ENCODE peak calls at places on chromosomes 12 and 14, in ten cellular contexts. J is GM03348; D is activated CD4-positive, alpha-beta T cell treated with anti-CD3 and anti-CD28 coated beads, Interleukin-2, amount 10 ng/mL, durations not matched to agents 7 days and 5 days; O is stimulated activated CD4-positive, alpha-beta T cell treated with anti-CD3 and anti-CD28 coated beads, Interleukin-15, amount 100 ng/mL, for 1 hour; B is activated T-helper 1 cell treated with Interleukin-2 at 50 U/mL for 16 hours; M is T-cell; V is neural crest cell; R is hypothalamus; I is esophagus squamous epithelium; Z is AG09319. N is an unnamed sample.

GRCh38 chr12:11650697-11651281 is 1.3 kb downstream of the ETV6 start:
- DNase-seq in J (no peak), D (peak; percentile 49), O (no peak), B (no peak), M (no peak), V (no peak), R (no peak), I (no peak), Z (no peak), N (no peak)

GRCh38 chr12:69007858-69008314 is 74.9 kb upstream of the CPM start:
- DNase-seq in J (no peak), D (no peak), O (no peak), B (no peak), M (no peak), V (no peak), R (no peak), I (no peak), Z (no peak), N (no peak)

GRCh38 chr12:67702136-67702535 is 53.6 kb downstream of the DYRK2 start:
- DNase-seq in J (no peak), D (no peak), O (no peak), B (no peak), M (no peak), V (no peak), R (no peak), I (no peak), Z (no peak), N (no peak)

GRCh38 chr12:53960187-53961024 is 5.7 kb downstream of the HOXC12 start:
- DNase-seq in J (no peak), D (no peak), O (no peak), B (no peak), M (no peak), V (no peak), R (no peak), I (no peak), Z (no peak), N (no peak)

GRCh38 chr14:34081576-34082136 is 130.8 kb upstream of the EGLN3 start:
- DNase-seq in J (no peak), D (no peak), O (no peak), B (no peak), M (no peak), V (no peak), R (no peak), I (no peak), Z (peak; percentile 11), N (no peak)

GRCh38 chr12:51863921-51864700 is 15.6 kb upstream of the FIGNL2 start:
- DNase-seq in J (peak; percentile 59), D (no peak), O (no peak), B (no peak), M (no peak), V (peak; percentile 70), R (no peak), I (no peak), Z (no peak), N (no peak)

GRCh38 chr14:51398898-51399297 is 158.9 kb downstream of the TMX1 start:
- DNase-seq in J (peak; percentile 44), D (no peak), O (no peak), B (no peak), M (no peak), V (no peak), R (no peak), I (no peak), Z (no peak), N (no peak)

GRCh38 chr12:101570022-101570421 is 24.7 kb upstream of the MYBPC1 start:
- DNase-seq in J (peak; percentile 59), D (no peak), O (no peak), B (no peak), M (no peak), V (no peak), R (no peak), I (no peak), Z (peak; percentile 7), N (no peak)

GRCh38 chr12:26736563-26737486 is 96.2 kb downstream of the ITPR2 start:
- DNase-seq in J (no peak), D (no peak), O (no peak), B (no peak), M (no peak), V (no peak), R (no peak), I (no peak), Z (no peak), N (no peak)

GRCh38 chr12:92908108-92908507 is 21.0 kb downstream of the EEA1 start:
- DNase-seq in J (no peak), D (peak; percentile 61), O (no peak), B (no peak), M (peak; percentile 12), V (no peak), R (no peak), I (no peak), Z (no peak), N (no peak)

GRCh38 chr12:128685903-128686475 is 137.8 kb downstream of the SLC15A4 start:
- DNase-seq in J (no peak), D (no peak), O (no peak), B (no peak), M (no peak), V (no peak), R (no peak), I (no peak), Z (no peak), N (peak; percentile 24)

GRCh38 chr12:56115329-56115728 is 1.1 kb upstream of the RPL41 start:
- DNase-seq in J (no peak), D (no peak), O (no peak), B (no peak), M (no peak), V (no peak), R (no peak), I (no peak), Z (no peak), N (no peak)

GRCh38 chr12:58922849-58923248 is 2.5 kb upstream of the LRIG3 start:
- DNase-seq in J (no peak), D (no peak), O (no peak), B (no peak), M (no peak), V (no peak), R (no peak), I (no peak), Z (no peak), N (no peak)

GRCh38 chr12:89353188-89353822 is 1.0 kb upstream of the DUSP6 start:
- DNase-seq in J (peak; percentile 90), D (no peak), O (no peak), B (no peak), M (no peak), V (peak; percentile 80), R (peak; percentile 53), I (no peak), Z (no peak), N (no peak)

GRCh38 chr14:81345781-81346180 is 54.3 kb downstream of the STON2 start:
- DNase-seq in J (no peak), D (no peak), O (no peak), B (no peak), M (no peak), V (no peak), R (no peak), I (no peak), Z (no peak), N (no peak)

GRCh38 chr14:104105071-104105821 is 19.7 kb downstream of the ASPG start:
- DNase-seq in J (no peak), D (no peak), O (no peak), B (no peak), M (no peak), V (no peak), R (no peak), I (no peak), Z (no peak), N (no peak)

GRCh38 chr14:95065411-95065810 is 91.9 kb downstream of the DICER1 start:
- DNase-seq in J (no peak), D (no peak), O (no peak), B (no peak), M (no peak), V (no peak), R (no peak), I (no peak), Z (no peak), N (no peak)

N was measured in cerebellar nuclear complex.